ENCODE peak calls at places on chromosomes 6 and 20, in five cellular contexts. One of them, this sample, is unnamed.

GRCh38 chr20:34871966-34872603 is 571 bp downstream of the GGT7 start:
- DNase-seq in H1: no peak
- DNase-seq in mesenchymal stem cell: no peak
- DNase-seq in trophoblast cell: no peak
- DNase-seq in neuronal stem cell: no peak
- DNase-seq in this sample: no peak

GRCh38 chr6:38413097-38413800 is 226.5 kb downstream of the BTBD9 start:
- DNase-seq in H1: no peak
- DNase-seq in trophoblast cell: no peak
- DNase-seq in mesenchymal stem cell: no peak
- DNase-seq in neuronal stem cell: no peak
- DNase-seq in this sample: no peak

GRCh38 chr20:58745391-58745790 is 52.8 kb downstream of the NPEPL1 start:
- DNase-seq in H1: no peak
- DNase-seq in trophoblast cell: no peak
- DNase-seq in neuronal stem cell: no peak
- DNase-seq in mesenchymal stem cell: no peak
- DNase-seq in this sample: no peak

GRCh38 chr6:142943746-142944125 is 1.2 kb downstream of the HIVEP2 start:
- DNase-seq in neuronal stem cell: peak
- DNase-seq in H1: peak
- DNase-seq in trophoblast cell: peak
- DNase-seq in mesenchymal stem cell: peak
- DNase-seq in this sample: no peak

GRCh38 chr6:49541936-49542335 is 8.5 kb upstream of the C6orf141 start:
- DNase-seq in mesenchymal stem cell: no peak
- DNase-seq in trophoblast cell: no peak
- DNase-seq in neuronal stem cell: no peak
- DNase-seq in H1: no peak
- DNase-seq in this sample: no peak

GRCh38 chr6:11143394-11144371 is 32.2 kb upstream of the ERVFRD-1 start:
- DNase-seq in H1: no peak
- DNase-seq in trophoblast cell: peak
- DNase-seq in neuronal stem cell: no peak
- DNase-seq in mesenchymal stem cell: peak
- DNase-seq in this sample: no peak

GRCh38 chr6:104995989-104996617 is 39.2 kb downstream of the LIN28B start:
- DNase-seq in trophoblast cell: peak
- DNase-seq in H1: no peak
- DNase-seq in neuronal stem cell: no peak
- DNase-seq in mesenchymal stem cell: peak
- DNase-seq in this sample: no peak

GRCh38 chr20:53579581-53580375 is 13.9 kb downstream of the ZNF217 start:
- DNase-seq in mesenchymal stem cell: peak
- DNase-seq in H1: no peak
- DNase-seq in neuronal stem cell: no peak
- DNase-seq in trophoblast cell: peak
- DNase-seq in this sample: no peak

GRCh38 chr6:36387440-36388303 is at the start of gene ETV7:
- DNase-seq in trophoblast cell: peak
- DNase-seq in mesenchymal stem cell: peak
- DNase-seq in neuronal stem cell: no peak
- DNase-seq in H1: peak
- DNase-seq in this sample: peak

GRCh38 chr6:83252717-83253116 is 59.6 kb downstream of the RWDD2A start:
- DNase-seq in neuronal stem cell: no peak
- DNase-seq in mesenchymal stem cell: peak
- DNase-seq in H1: no peak
- DNase-seq in trophoblast cell: peak
- DNase-seq in this sample: no peak

DNA sequence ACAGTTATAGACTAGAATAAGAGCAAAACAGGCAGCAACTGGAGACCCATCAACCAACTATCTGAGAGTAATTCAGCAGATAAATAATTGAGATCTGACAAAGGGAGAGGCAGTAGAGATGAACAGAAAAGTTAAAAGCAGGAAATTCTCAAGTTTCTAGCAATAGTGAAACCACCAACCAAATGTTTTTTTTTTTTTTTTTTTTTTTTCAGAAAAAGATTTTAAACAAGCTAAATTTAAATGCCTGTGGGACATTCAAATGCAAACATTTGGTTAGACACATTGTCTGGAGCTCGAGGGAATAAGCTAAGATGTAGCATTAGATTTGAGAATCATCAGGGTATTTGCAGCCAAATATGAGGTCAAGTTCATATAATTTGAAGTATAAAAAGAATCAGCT is 16.4 kb downstream of the RANBP9 start:
- DNase-seq in H1: no peak
- DNase-seq in neuronal stem cell: no peak
- DNase-seq in mesenchymal stem cell: peak
- DNase-seq in trophoblast cell: no peak
- DNase-seq in this sample: no peak
- H3K4ac ChIP-seq in H1: no peak
- H3K4ac ChIP-seq in neuronal stem cell: no peak
- H3K4ac ChIP-seq in mesenchymal stem cell: no peak
- H3K4ac ChIP-seq in trophoblast cell: no peak
- H3K4ac ChIP-seq in this sample: no peak

DNA sequence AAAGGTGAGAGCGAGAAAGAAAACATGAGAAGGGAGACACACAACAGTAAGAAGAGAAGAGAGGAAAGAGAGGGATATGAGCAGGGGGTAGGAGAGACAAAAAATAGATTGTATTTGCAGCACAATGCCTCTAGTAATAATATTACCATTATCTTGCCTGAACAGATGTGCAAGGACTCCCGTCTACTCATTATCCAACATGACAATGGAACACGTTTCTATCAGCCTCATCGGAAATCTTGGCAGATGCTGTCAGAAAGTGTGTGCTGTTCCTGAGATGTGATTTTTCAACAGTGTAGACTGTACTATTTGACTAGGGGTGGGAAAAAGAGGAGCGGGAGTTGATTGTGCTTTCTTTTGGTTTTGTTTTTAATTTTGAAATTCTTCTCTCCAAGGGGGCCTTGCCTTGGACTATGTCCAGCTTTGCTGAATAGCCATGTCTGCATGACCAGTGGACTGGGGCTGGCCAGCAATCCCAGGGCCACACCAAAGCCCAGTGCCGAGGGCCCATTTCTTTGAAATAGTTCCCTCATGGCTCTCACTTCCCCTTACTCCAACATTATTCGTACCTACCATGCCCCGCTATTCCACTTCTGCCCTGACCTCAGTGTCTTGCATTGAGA is 11.3 kb upstream of the TRAM2 start:
- DNase-seq in mesenchymal stem cell: no peak
- DNase-seq in neuronal stem cell: no peak
- DNase-seq in trophoblast cell: no peak
- DNase-seq in H1: no peak
- DNase-seq in this sample: no peak
- H2BK12ac ChIP-seq in mesenchymal stem cell: peak
- H2BK12ac ChIP-seq in neuronal stem cell: no peak
- H2BK12ac ChIP-seq in trophoblast cell: no peak
- H2BK12ac ChIP-seq in H1: no peak
- H2BK12ac ChIP-seq in this sample: no peak

DNA sequence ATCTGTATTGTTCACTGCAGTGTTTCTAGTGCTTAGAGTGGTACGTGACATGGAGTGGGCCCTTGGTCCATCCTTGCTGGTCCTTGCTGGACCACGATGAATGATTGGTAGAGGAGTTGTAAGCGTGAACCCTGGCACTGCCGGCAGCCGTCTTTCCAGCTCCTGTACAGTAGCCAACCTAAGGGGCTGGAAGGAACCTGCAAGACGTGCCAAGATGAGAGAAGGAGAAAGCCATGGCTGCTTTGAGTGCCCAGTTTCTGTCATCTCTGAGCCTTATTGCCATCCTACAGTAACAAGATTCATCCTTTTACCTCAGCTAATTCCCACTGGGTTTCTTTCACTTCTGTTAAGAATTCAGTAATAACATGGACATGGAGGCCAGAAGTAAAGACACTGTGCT is 5.9 kb downstream of the DHX35 start:
- DNase-seq in neuronal stem cell: no peak
- DNase-seq in mesenchymal stem cell: no peak
- DNase-seq in trophoblast cell: no peak
- DNase-seq in H1: no peak
- DNase-seq in this sample: no peak
- H3K4ac ChIP-seq in neuronal stem cell: no peak
- H3K4ac ChIP-seq in mesenchymal stem cell: no peak
- H3K4ac ChIP-seq in trophoblast cell: no peak
- H3K4ac ChIP-seq in H1: no peak
- H3K4ac ChIP-seq in this sample: no peak

DNA sequence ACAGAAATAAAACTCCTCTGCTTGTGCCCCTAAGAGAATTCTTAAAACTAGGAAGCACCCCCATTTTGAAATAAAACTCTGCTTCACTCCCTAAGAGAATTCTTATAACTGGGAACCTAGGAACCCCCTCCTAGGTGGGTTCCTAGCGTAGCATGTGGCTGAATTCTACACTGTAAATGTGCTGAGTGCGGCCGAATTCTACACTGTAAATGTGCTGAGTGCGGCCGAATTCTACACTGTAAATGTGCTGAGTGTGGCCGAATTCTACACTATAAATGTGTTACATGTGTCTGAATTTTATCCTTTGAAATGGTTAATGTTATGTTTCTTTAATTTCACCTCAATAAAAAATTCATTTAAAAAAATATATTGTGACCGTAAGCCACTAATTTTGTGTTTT is 79.3 kb downstream of the PSMB1 start:
- DNase-seq in neuronal stem cell: no peak
- DNase-seq in trophoblast cell: no peak
- DNase-seq in H1: no peak
- DNase-seq in mesenchymal stem cell: no peak
- DNase-seq in this sample: no peak
- H2BK12ac ChIP-seq in neuronal stem cell: no peak
- H2BK12ac ChIP-seq in trophoblast cell: no peak
- H2BK12ac ChIP-seq in H1: no peak
- H2BK12ac ChIP-seq in mesenchymal stem cell: no peak
- H2BK12ac ChIP-seq in this sample: no peak

GRCh38 chr20:51365670-51366069 is 176.8 kb downstream of the NFATC2 start:
- DNase-seq in neuronal stem cell: no peak
- DNase-seq in trophoblast cell: no peak
- DNase-seq in mesenchymal stem cell: peak
- DNase-seq in H1: no peak
- DNase-seq in this sample: no peak

GRCh38 chr20:51363813-51364212 is 178.7 kb downstream of the NFATC2 start:
- DNase-seq in mesenchymal stem cell: no peak
- DNase-seq in neuronal stem cell: no peak
- DNase-seq in trophoblast cell: no peak
- DNase-seq in H1: no peak
- DNase-seq in this sample: no peak

GRCh38 chr20:51361258-51361657 is 181.3 kb downstream of the NFATC2 start:
- DNase-seq in trophoblast cell: no peak
- DNase-seq in H1: no peak
- DNase-seq in mesenchymal stem cell: no peak
- DNase-seq in neuronal stem cell: no peak
- DNase-seq in this sample: no peak

GRCh38 chr20:51362254-51362653 is 180.3 kb downstream of the NFATC2 start:
- DNase-seq in trophoblast cell: no peak
- DNase-seq in mesenchymal stem cell: no peak
- DNase-seq in neuronal stem cell: no peak
- DNase-seq in H1: no peak
- DNase-seq in this sample: no peak

DNA sequence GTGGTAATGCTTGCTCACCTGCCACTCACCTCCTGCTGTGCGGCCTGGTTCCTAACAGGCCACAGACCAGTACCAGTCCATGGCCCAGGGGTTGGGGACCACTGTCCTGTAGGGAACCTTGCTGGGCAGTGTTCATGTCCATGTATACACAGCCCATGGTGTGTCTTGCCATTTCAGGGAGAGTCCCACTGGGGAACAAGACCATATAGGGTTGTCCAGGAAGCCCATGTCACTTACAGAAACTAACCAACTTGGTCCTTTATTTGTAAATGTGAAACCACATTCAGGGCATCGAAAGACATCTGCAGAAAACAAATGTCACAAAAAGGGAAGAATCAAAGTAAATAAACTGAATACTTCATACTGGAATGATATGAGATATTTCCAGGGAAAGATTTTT is 179.1 kb downstream of the NFATC2 start:
- DNase-seq in mesenchymal stem cell: no peak
- DNase-seq in neuronal stem cell: no peak
- DNase-seq in trophoblast cell: no peak
- DNase-seq in H1: no peak
- DNase-seq in this sample: no peak
- H3K4ac ChIP-seq in mesenchymal stem cell: no peak
- H3K4ac ChIP-seq in neuronal stem cell: no peak
- H3K4ac ChIP-seq in trophoblast cell: no peak
- H3K4ac ChIP-seq in H1: no peak
- H3K4ac ChIP-seq in this sample: no peak

GRCh38 chr20:21534453-21534852 is 20.6 kb upstream of the NKX2-2 start:
- DNase-seq in neuronal stem cell: no peak
- DNase-seq in trophoblast cell: no peak
- DNase-seq in mesenchymal stem cell: no peak
- DNase-seq in H1: no peak
- DNase-seq in this sample: no peak
- H2BK12ac ChIP-seq in neuronal stem cell: no peak
- H2BK12ac ChIP-seq in trophoblast cell: no peak
- H2BK12ac ChIP-seq in mesenchymal stem cell: no peak
- H2BK12ac ChIP-seq in H1: no peak
- H2BK12ac ChIP-seq in this sample: no peak

GRCh38 chr20:13784893-13785715 is at the start of the genes ESF1 and NDUFAF5:
- DNase-seq in mesenchymal stem cell: peak
- DNase-seq in trophoblast cell: peak
- DNase-seq in neuronal stem cell: peak
- DNase-seq in H1: peak
- DNase-seq in this sample: peak
- H3K4ac ChIP-seq in mesenchymal stem cell: peak
- H3K4ac ChIP-seq in trophoblast cell: peak
- H3K4ac ChIP-seq in neuronal stem cell: no peak
- H3K4ac ChIP-seq in H1: peak
- H3K4ac ChIP-seq in this sample: no peak

This sample was measured in H9.